ENCODE peak calls at places on chromosomes 2 and 18, in nine cellular contexts. V is dorsolateral prefrontal cortex; J is K562; D is renal cortical epithelial cell; U is stimulated activated CD8-positive, alpha-beta memory T cell treated with anti-CD3 and anti-CD28 coated beads, Interleukin-7, amount 100 ng/mL, for 24 hours; S is Caco-2; L is activated CD8-positive, alpha-beta memory T cell treated with anti-CD3 and anti-CD28 coated beads, Interleukin-2, amount 50 U/mL, for 4 hours; H is NCI-H2171; P is cardiac muscle cell. X is an unnamed sample.
A peak's percentile ranks its signal among the peaks of the same experiment; 100 is the strongest.

GRCh38 chr18:35041752-35042379 is 653 bp downstream of the MAPRE2 start:
- DNase-seq in H (peak; percentile 39), V (no peak), P (peak; percentile 27), L (no peak), D (no peak), S (no peak), U (no peak), J (peak; percentile 51), X (peak; percentile 52)

GRCh38 chr2:24435391-24436316 is 55.4 kb upstream of the NCOA1 start:
- DNase-seq in V (no peak), S (no peak), J (no peak), H (peak; percentile 86), U (no peak), P (peak; percentile 88), D (no peak), L (no peak), X (no peak)

GRCh38 chr2:173446722-173447121 is 92.0 kb downstream of the CDCA7 start:
- DNase-seq in L (no peak), V (no peak), J (no peak), S (no peak), H (no peak), U (no peak), P (no peak), D (no peak), X (no peak)

GRCh38 chr18:7812431-7813063 is 245.4 kb downstream of the PTPRM start:
- DNase-seq in H (no peak), P (peak; percentile 80), L (no peak), S (no peak), V (no peak), U (no peak), D (peak; percentile 89), J (no peak), X (no peak)

GRCh38 chr18:36321636-36322407 is 24.3 kb downstream of the FHOD3 start:
- DNase-seq in D (peak; percentile 69), U (no peak), L (no peak), S (no peak), J (no peak), H (no peak), V (no peak), P (peak; percentile 38), X (no peak)

GRCh38 chr2:230010501-230010900 is 58.2 kb downstream of the SLC16A14 start:
- DNase-seq in U (no peak), L (no peak), P (no peak), J (peak; percentile 82), S (no peak), D (no peak), V (no peak), H (no peak), X (no peak)

GRCh38 chr2:232386740-232387450 is 8.3 kb downstream of the ALPP start:
- DNase-seq in L (no peak), P (peak; percentile 38), U (no peak), J (no peak), V (no peak), S (no peak), D (no peak), H (no peak), X (no peak)

GRCh38 chr2:150486539-150487484 is 655 bp downstream of the RND3 start:
- DNase-seq in P (peak; percentile 65), V (no peak), S (peak; percentile 40), J (no peak), U (no peak), D (peak; percentile 45), H (peak; percentile 38), L (no peak), X (peak; percentile 34)

GRCh38 chr2:205658572-205658971 is 23.7 kb upstream of the NRP2 start:
- DNase-seq in S (no peak), P (no peak), V (no peak), H (no peak), D (no peak), J (no peak), L (no peak), U (no peak), X (no peak)

GRCh38 chr18:11387880-11388279 is 221.5 kb upstream of the SLC35G4 start:
- DNase-seq in J (peak; percentile 60), U (no peak), S (peak; percentile 61), H (peak; percentile 38), D (peak; percentile 40), P (peak; percentile 63), V (no peak), L (no peak), X (peak; percentile 64)

GRCh38 chr2:238642973-238643372 is 204.9 kb upstream of the TWIST2 start:
- DNase-seq in H (no peak), D (no peak), P (no peak), S (no peak), V (no peak), J (no peak), L (no peak), U (no peak), X (no peak)

GRCh38 chr2:64062840-64063239 is 43.6 kb upstream of the VPS54 start:
- DNase-seq in D (peak; percentile 79), H (no peak), S (peak; percentile 68), V (no peak), L (no peak), U (no peak), J (no peak), P (peak; percentile 34), X (no peak)

GRCh38 chr2:68838641-68839040 is 32.6 kb downstream of the BMP10 start:
- DNase-seq in J (no peak), H (no peak), L (no peak), U (no peak), S (no peak), D (no peak), P (no peak), V (no peak), X (no peak)

GRCh38 chr2:168715849-168716248 is 86.6 kb upstream of the NOSTRIN start:
- DNase-seq in P (no peak), V (no peak), H (no peak), D (no peak), J (no peak), U (no peak), S (no peak), L (no peak), X (no peak)